ENCODE peak calls at places on chromosomes 6 and 20, in ten cellular contexts. C, Q, T, O, S, P, X, V, A and N are unnamed samples.

GRCh38 chr6:125114248-125114858 is 39.2 kb upstream of the TPD52L1 start:
- DNase-seq in A (peak; percentile 38), C (peak; percentile 92), P (peak; percentile 67), O (peak; percentile 47), T (peak; percentile 69), X (peak; percentile 35), S (peak; percentile 62), V (peak; percentile 61), Q (no peak), N (no peak)

GRCh38 chr6:138183792-138184134 is 22.0 kb downstream of the ARFGEF3 start:
- DNase-seq in P (no peak), A (no peak), X (no peak), T (no peak), Q (no peak), C (no peak), O (no peak), V (no peak), S (no peak), N (no peak)

GRCh38 chr6:78605909-78606446 is 261.4 kb upstream of the IRAK1BP1 start:
- DNase-seq in P (peak; percentile 89), Q (no peak), T (peak; percentile 93), C (no peak), S (no peak), V (peak; percentile 87), O (peak; percentile 64), X (no peak), A (peak; percentile 22), N (no peak)

GRCh38 chr20:37414133-37414532 is 68.2 kb downstream of the SRC start:
- DNase-seq in V (no peak), X (no peak), S (no peak), P (no peak), A (no peak), T (no peak), C (no peak), Q (no peak), O (no peak), N (no peak)

GRCh38 chr6:34082816-34083215 is 63.1 kb downstream of the GRM4 start:
- DNase-seq in A (no peak), X (no peak), O (no peak), S (peak; percentile 40), P (no peak), Q (no peak), T (no peak), V (no peak), C (no peak), N (no peak)

GRCh38 chr6:161434921-161435411 is 161.1 kb upstream of the AGPAT4 start:
- DNase-seq in V (peak; percentile 95), X (no peak), C (no peak), Q (peak; percentile 54), P (peak; percentile 98), A (no peak), O (peak; percentile 100), T (peak; percentile 48), S (no peak), N (no peak)

GRCh38 chr20:9989066-9989724 is 45.6 kb upstream of the ANKEF1 start:
- DNase-seq in S (no peak), X (no peak), T (peak; percentile 33), C (no peak), Q (no peak), P (peak; percentile 82), V (peak; percentile 53), O (peak; percentile 74), A (no peak), N (no peak)

GRCh38 chr6:117600008-117600743 is 2.1 kb downstream of the GOPC start:
- DNase-seq in C (no peak), T (peak; percentile 11), S (no peak), X (no peak), Q (no peak), P (peak; percentile 13), O (no peak), A (no peak), V (peak; percentile 24), N (no peak)

GRCh38 chr20:33291830-33292355 is 8.9 kb downstream of the BPIFB1 start:
- DNase-seq in S (peak; percentile 89), X (peak; percentile 77), P (no peak), C (peak; percentile 11), A (peak; percentile 61), V (no peak), O (no peak), Q (peak; percentile 74), T (peak; percentile 26), N (peak; percentile 21)

GRCh38 chr6:2783188-2783957 is 18.2 kb downstream of the WRNIP1 start:
- DNase-seq in C (no peak), Q (no peak), A (no peak), O (no peak), S (peak; percentile 67), V (peak; percentile 34), X (no peak), P (peak; percentile 11), T (peak; percentile 94), N (no peak)

GRCh38 chr20:41047279-41047974 is 18.8 kb downstream of the TOP1 start:
- DNase-seq in T (no peak), O (no peak), S (peak; percentile 53), A (peak; percentile 28), V (no peak), P (no peak), C (no peak), Q (no peak), X (no peak), N (no peak)

DNA sequence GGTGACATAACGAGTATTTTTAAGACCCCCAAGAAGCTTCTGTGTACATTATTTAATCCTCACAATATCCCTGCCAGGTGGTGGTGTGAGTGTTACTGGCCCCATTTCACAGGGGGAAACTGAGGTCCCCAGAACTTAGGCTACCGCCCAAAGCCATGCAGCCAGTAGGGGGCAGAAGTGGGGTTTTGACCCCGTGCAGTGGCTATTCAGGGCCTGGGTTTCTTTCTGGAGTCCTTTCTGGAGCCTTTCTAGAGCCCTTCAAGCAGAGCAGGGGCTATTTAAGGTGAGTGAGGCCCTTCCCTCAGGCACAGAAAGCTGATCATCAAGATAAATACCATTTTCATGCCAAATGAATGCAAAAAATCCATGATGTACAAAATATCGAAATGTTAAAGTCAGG is 59.0 kb downstream of the CTCFL start:
- DNase-seq in P (no peak), O (no peak), T (no peak), S (no peak), Q (no peak), V (no peak), X (no peak), A (no peak), C (no peak), N (no peak)
- TF ChIP-seq CTCF in P (peak; percentile 22), O (no peak), T (peak; percentile 7), S (peak; percentile 48), Q (peak; percentile 10), V (no peak), X (no peak), A (peak; percentile 30), C (no peak), N (no peak)

DNA sequence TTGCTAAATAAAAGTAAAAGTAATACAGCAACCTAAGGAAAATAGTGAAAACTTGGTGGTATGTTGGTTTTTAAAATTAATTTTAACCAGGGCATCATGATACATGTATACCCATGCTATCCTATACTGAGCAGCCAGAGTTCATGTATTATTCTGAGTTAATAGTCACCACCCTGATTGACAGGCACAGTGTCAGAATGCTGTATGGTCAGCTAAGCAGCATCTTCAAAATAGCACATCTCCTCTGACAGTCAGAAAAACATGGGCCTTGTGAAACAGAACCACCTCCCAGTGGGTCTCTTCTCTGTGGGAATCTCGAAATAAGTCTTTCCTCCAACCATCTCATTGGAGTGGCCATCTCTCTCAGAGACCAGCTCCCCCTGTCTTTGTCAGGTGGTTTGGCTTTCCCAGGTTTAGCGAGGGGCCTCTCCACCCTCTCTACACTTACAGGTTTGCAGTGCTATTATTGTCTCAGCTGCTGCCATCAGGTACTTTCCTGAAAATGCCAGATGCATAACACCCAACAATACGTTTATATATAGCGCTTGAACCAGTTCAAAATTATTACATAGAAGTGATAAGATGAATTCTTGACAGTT is 47.1 kb upstream of the RNF8 start:
- DNase-seq in C (no peak), Q (no peak), O (no peak), P (no peak), A (no peak), T (no peak), X (no peak), S (peak; percentile 42), V (no peak), N (no peak)
- TF ChIP-seq CTCF in C (no peak), Q (no peak), O (no peak), P (no peak), A (no peak), T (no peak), X (no peak), S (peak; percentile 42), V (no peak), N (no peak)

DNA sequence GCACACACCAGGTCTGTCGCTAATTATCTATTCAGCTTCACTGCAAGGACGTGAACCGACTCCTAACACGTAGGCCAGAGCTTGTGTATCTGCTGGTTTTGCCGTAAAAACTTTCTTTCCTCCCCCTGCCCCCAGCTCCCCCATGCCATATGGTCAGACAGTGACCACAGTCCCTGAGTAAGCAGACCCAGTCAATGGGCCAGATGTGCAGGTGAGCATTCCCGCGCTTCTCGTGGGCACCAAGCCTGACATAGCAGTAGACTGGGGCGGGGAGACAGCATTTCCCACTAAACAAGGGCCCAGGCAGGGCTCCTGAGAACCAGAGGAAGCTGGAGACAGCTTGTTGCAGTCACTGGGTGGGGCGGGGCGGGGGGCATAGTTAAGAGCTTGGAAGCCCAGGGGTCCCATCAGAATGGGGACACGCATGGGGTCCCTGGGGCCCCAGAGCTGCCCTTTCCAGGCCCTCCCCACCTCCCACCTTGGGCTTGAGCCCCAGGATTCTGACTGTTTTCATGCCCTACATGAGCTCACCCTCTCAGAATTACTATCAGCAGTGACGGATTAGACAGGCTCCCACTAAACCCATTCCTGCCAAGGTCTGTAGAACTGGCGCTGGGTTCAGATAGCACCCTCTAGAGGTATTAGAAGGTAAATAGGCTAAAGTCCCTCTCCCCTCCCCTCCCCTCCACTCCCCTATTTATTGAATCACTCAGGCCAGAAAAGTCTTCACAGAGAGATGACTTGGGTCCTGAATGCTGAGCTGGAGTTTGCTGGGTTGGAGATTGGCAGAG is 51.8 kb downstream of the CDH26 start:
- DNase-seq in Q (peak; percentile 33), S (peak; percentile 79), X (no peak), O (no peak), T (no peak), V (no peak), P (no peak), A (no peak), C (no peak), N (no peak)
- TF ChIP-seq CTCF in Q (peak; percentile 16), S (peak; percentile 66), X (peak; percentile 21), O (no peak), T (no peak), V (no peak), P (no peak), A (peak; percentile 51), C (no peak), N (no peak)

DNA sequence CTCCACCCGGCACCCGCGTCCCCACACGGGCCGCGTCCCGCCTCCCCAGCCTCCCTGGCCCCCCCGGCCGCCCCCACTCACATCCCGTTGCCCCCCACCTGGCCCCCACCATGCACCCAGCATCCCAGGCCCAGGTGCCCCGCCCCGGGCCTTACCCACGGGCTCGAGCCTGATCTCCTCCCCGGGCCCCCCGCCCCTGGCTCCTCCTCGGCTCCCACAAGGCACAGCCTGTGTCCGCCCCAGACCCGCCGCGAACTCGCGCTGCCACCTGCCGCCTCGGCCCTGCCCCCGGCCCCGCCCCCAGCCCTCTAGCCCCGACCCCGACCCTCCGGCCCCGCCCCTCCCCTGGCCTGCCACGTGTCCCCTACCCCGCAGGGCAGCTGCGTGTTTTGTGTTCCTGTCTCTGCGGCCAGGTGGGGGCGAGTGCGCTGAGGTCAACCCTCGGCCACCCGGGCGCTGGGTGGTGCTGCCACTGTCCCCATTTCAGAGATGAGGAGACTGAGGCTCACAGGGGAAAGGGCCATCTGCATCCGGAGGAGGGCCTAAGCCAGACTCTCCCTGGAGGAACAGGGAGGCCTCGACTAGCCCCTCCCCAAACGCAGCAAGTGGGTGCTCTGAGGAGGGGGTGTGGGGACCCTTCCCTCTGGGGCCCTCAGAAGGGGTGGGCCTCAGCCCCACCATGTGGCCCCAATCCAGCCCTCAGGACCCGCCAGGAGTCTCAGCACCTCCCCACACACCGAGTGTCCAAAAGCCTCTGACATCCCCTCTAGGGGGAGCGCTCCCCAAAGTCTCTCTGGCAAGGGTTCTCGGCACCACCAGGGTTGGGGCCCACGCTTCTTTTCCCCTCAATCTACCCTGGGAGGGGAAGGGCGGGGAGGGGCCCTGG is 99.8 kb downstream of the TAF4 start:
- DNase-seq in C (no peak), T (no peak), Q (peak; percentile 56), P (no peak), A (no peak), V (no peak), O (no peak), X (no peak), S (peak; percentile 75), N (no peak)
- TF ChIP-seq CTCF in C (no peak), T (no peak), Q (no peak), P (no peak), A (no peak), V (no peak), O (no peak), X (no peak), S (peak; percentile 44), N (no peak)